ENCODE peak calls at places on chromosomes 2 and 18, in eight cellular contexts. One of them, this sample, is unnamed.

GRCh38 chr18:36769611-36770314 is 59.0 kb downstream of the TPGS2 start:
- DNase-seq in HFFc6: no peak
- DNase-seq in H9: peak
- DNase-seq in heart right ventricle: no peak
- DNase-seq in pancreas: no peak
- DNase-seq in fibroblast of the aortic adventitia: no peak
- DNase-seq in mammary epithelial cell: no peak
- DNase-seq in thyroid gland: peak
- DNase-seq in this sample: no peak

GRCh38 chr2:183995632-183996031 is 602.7 kb upstream of the ZNF804A start:
- DNase-seq in fibroblast of the aortic adventitia: no peak
- DNase-seq in heart right ventricle: no peak
- DNase-seq in HFFc6: no peak
- DNase-seq in thyroid gland: peak
- DNase-seq in mammary epithelial cell: no peak
- DNase-seq in pancreas: peak
- DNase-seq in H9: no peak
- DNase-seq in this sample: no peak

GRCh38 chr18:26710460-26711096 is 154.9 kb downstream of the AQP4 start:
- DNase-seq in heart right ventricle: no peak
- DNase-seq in HFFc6: no peak
- DNase-seq in mammary epithelial cell: no peak
- DNase-seq in pancreas: no peak
- DNase-seq in thyroid gland: no peak
- DNase-seq in H9: no peak
- DNase-seq in fibroblast of the aortic adventitia: no peak
- DNase-seq in this sample: no peak

GRCh38 chr2:74554821-74555531 is 456 bp downstream of the DOK1 start:
- DNase-seq in H9: peak
- DNase-seq in thyroid gland: peak
- DNase-seq in mammary epithelial cell: no peak
- DNase-seq in fibroblast of the aortic adventitia: no peak
- DNase-seq in heart right ventricle: peak
- DNase-seq in HFFc6: no peak
- DNase-seq in pancreas: peak
- DNase-seq in this sample: peak

GRCh38 chr2:56224316-56224715 is 40.5 kb downstream of the CCDC85A start:
- DNase-seq in HFFc6: no peak
- DNase-seq in H9: no peak
- DNase-seq in thyroid gland: no peak
- DNase-seq in mammary epithelial cell: no peak
- DNase-seq in fibroblast of the aortic adventitia: no peak
- DNase-seq in heart right ventricle: no peak
- DNase-seq in pancreas: no peak
- DNase-seq in this sample: no peak

GRCh38 chr2:38907743-38908562 is 18.3 kb downstream of the ARHGEF33 start:
- DNase-seq in heart right ventricle: no peak
- DNase-seq in HFFc6: no peak
- DNase-seq in pancreas: no peak
- DNase-seq in fibroblast of the aortic adventitia: no peak
- DNase-seq in H9: no peak
- DNase-seq in thyroid gland: no peak
- DNase-seq in mammary epithelial cell: peak
- DNase-seq in this sample: no peak

GRCh38 chr2:226115102-226115831 is 684.4 kb downstream of the IRS1 start:
- DNase-seq in pancreas: no peak
- DNase-seq in heart right ventricle: no peak
- DNase-seq in thyroid gland: no peak
- DNase-seq in HFFc6: peak
- DNase-seq in mammary epithelial cell: peak
- DNase-seq in H9: no peak
- DNase-seq in fibroblast of the aortic adventitia: peak
- DNase-seq in this sample: no peak

GRCh38 chr18:65287642-65288041 is 463.2 kb upstream of the CDH7 start:
- DNase-seq in H9: no peak
- DNase-seq in HFFc6: no peak
- DNase-seq in heart right ventricle: no peak
- DNase-seq in mammary epithelial cell: no peak
- DNase-seq in pancreas: no peak
- DNase-seq in thyroid gland: no peak
- DNase-seq in fibroblast of the aortic adventitia: no peak
- DNase-seq in this sample: no peak

GRCh38 chr18:374735-375168 is 106.9 kb upstream of the THOC1 start:
- DNase-seq in fibroblast of the aortic adventitia: no peak
- DNase-seq in heart right ventricle: no peak
- DNase-seq in pancreas: peak
- DNase-seq in HFFc6: no peak
- DNase-seq in H9: no peak
- DNase-seq in thyroid gland: no peak
- DNase-seq in mammary epithelial cell: no peak
- DNase-seq in this sample: no peak

GRCh38 chr18:13437801-13438506 is 219.4 kb downstream of the LDLRAD4 start:
- DNase-seq in fibroblast of the aortic adventitia: no peak
- DNase-seq in pancreas: no peak
- DNase-seq in HFFc6: no peak
- DNase-seq in H9: no peak
- DNase-seq in mammary epithelial cell: no peak
- DNase-seq in heart right ventricle: no peak
- DNase-seq in thyroid gland: peak
- DNase-seq in this sample: no peak

GRCh38 chr2:95354469-95354901 is 48.0 kb upstream of the FAHD2A start:
- DNase-seq in mammary epithelial cell: no peak
- DNase-seq in H9: peak
- DNase-seq in fibroblast of the aortic adventitia: no peak
- DNase-seq in thyroid gland: no peak
- DNase-seq in pancreas: no peak
- DNase-seq in HFFc6: no peak
- DNase-seq in heart right ventricle: no peak
- DNase-seq in this sample: no peak

GRCh38 chr2:20565101-20565622 is 85.7 kb downstream of the HS1BP3 start:
- DNase-seq in thyroid gland: no peak
- DNase-seq in heart right ventricle: no peak
- DNase-seq in fibroblast of the aortic adventitia: no peak
- DNase-seq in mammary epithelial cell: no peak
- DNase-seq in pancreas: no peak
- DNase-seq in HFFc6: no peak
- DNase-seq in H9: no peak
- DNase-seq in this sample: no peak

GRCh38 chr2:10675126-10675525 is 14.6 kb downstream of the NOL10 start:
- DNase-seq in fibroblast of the aortic adventitia: no peak
- DNase-seq in mammary epithelial cell: no peak
- DNase-seq in pancreas: no peak
- DNase-seq in thyroid gland: no peak
- DNase-seq in HFFc6: no peak
- DNase-seq in H9: no peak
- DNase-seq in heart right ventricle: no peak
- DNase-seq in this sample: no peak

GRCh38 chr18:61882296-61883004 is 10.4 kb downstream of the RNF152 start:
- DNase-seq in fibroblast of the aortic adventitia: peak
- DNase-seq in heart right ventricle: no peak
- DNase-seq in thyroid gland: no peak
- DNase-seq in mammary epithelial cell: peak
- DNase-seq in HFFc6: peak
- DNase-seq in pancreas: no peak
- DNase-seq in H9: no peak
- DNase-seq in this sample: no peak

GRCh38 chr2:146821836-146822316 is 1023.0 kb upstream of the ACVR2A start:
- DNase-seq in HFFc6: no peak
- DNase-seq in thyroid gland: no peak
- DNase-seq in fibroblast of the aortic adventitia: peak
- DNase-seq in heart right ventricle: no peak
- DNase-seq in H9: no peak
- DNase-seq in mammary epithelial cell: peak
- DNase-seq in pancreas: no peak
- DNase-seq in this sample: no peak

GRCh38 chr2:223523541-223523940 is 78.6 kb downstream of the SCG2 start:
- DNase-seq in pancreas: no peak
- DNase-seq in HFFc6: peak
- DNase-seq in heart right ventricle: no peak
- DNase-seq in fibroblast of the aortic adventitia: peak
- DNase-seq in mammary epithelial cell: peak
- DNase-seq in H9: no peak
- DNase-seq in thyroid gland: no peak
- DNase-seq in this sample: no peak

GRCh38 chr2:98389248-98389605 is 43.0 kb downstream of the CNGA3 start:
- DNase-seq in mammary epithelial cell: no peak
- DNase-seq in HFFc6: no peak
- DNase-seq in H9: no peak
- DNase-seq in pancreas: no peak
- DNase-seq in fibroblast of the aortic adventitia: no peak
- DNase-seq in thyroid gland: no peak
- DNase-seq in heart right ventricle: no peak
- DNase-seq in this sample: no peak

GRCh38 chr2:174012347-174013309 is 47.5 kb upstream of the SP3 start:
- DNase-seq in pancreas: peak
- DNase-seq in H9: peak
- DNase-seq in HFFc6: no peak
- DNase-seq in fibroblast of the aortic adventitia: peak
- DNase-seq in mammary epithelial cell: no peak
- DNase-seq in thyroid gland: peak
- DNase-seq in heart right ventricle: peak
- DNase-seq in this sample: peak

GRCh38 chr2:77831471-77831870 is 309.3 kb upstream of the LRRTM4 start:
- DNase-seq in fibroblast of the aortic adventitia: no peak
- DNase-seq in HFFc6: no peak
- DNase-seq in H9: no peak
- DNase-seq in mammary epithelial cell: no peak
- DNase-seq in thyroid gland: no peak
- DNase-seq in pancreas: no peak
- DNase-seq in heart right ventricle: no peak
- DNase-seq in this sample: no peak

GRCh38 chr2:24766609-24767008 is 26.6 kb downstream of the PTRHD1 start:
- DNase-seq in heart right ventricle: no peak
- DNase-seq in mammary epithelial cell: no peak
- DNase-seq in pancreas: no peak
- DNase-seq in HFFc6: no peak
- DNase-seq in fibroblast of the aortic adventitia: no peak
- DNase-seq in thyroid gland: no peak
- DNase-seq in H9: no peak
- DNase-seq in this sample: no peak

GRCh38 chr2:64115808-64116598 is 28.2 kb downstream of the PELI1 start:
- DNase-seq in heart right ventricle: no peak
- DNase-seq in pancreas: no peak
- DNase-seq in thyroid gland: no peak
- DNase-seq in HFFc6: no peak
- DNase-seq in mammary epithelial cell: no peak
- DNase-seq in H9: no peak
- DNase-seq in fibroblast of the aortic adventitia: no peak
- DNase-seq in this sample: no peak

DNA sequence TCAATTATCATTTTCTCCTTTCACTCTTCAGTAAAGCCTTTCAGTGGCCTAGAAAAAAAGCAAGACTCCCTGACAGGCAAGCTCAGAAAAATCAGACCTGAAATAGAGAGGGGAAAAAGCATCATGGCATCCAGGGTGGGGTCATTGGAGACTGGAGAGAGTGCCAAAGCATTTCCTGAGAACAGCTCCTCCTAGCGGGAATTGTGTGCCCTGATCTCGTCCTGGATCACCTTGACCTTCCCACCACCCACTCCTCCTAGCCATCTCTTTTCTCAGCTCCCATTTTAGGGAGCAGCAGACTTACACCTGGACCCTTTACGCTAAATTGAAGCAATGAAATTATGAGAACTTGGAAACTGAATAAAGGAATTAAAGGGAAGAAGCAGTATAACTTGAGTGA is 176.6 kb downstream of the VWC2L start:
- DNase-seq in heart right ventricle: no peak
- DNase-seq in mammary epithelial cell: no peak
- DNase-seq in thyroid gland: no peak
- DNase-seq in pancreas: no peak
- DNase-seq in H9: peak
- DNase-seq in fibroblast of the aortic adventitia: no peak
- DNase-seq in HFFc6: no peak
- DNase-seq in this sample: no peak
- TF ChIP-seq CTCF in heart right ventricle: no peak
- TF ChIP-seq CTCF in mammary epithelial cell: peak
- TF ChIP-seq CTCF in thyroid gland: no peak
- TF ChIP-seq CTCF in pancreas: no peak
- TF ChIP-seq CTCF in H9: peak
- TF ChIP-seq CTCF in fibroblast of the aortic adventitia: no peak
- TF ChIP-seq CTCF in HFFc6: peak
- TF ChIP-seq CTCF in this sample: no peak

GRCh38 chr2:208129804-208130712 is at the start of gene CRYGC:
- DNase-seq in thyroid gland: no peak
- DNase-seq in HFFc6: no peak
- DNase-seq in H9: no peak
- DNase-seq in mammary epithelial cell: peak
- DNase-seq in pancreas: no peak
- DNase-seq in fibroblast of the aortic adventitia: no peak
- DNase-seq in heart right ventricle: no peak
- DNase-seq in this sample: no peak
- TF ChIP-seq CTCF in thyroid gland: no peak
- TF ChIP-seq CTCF in HFFc6: no peak
- TF ChIP-seq CTCF in H9: no peak
- TF ChIP-seq CTCF in mammary epithelial cell: no peak
- TF ChIP-seq CTCF in pancreas: no peak
- TF ChIP-seq CTCF in fibroblast of the aortic adventitia: no peak
- TF ChIP-seq CTCF in heart right ventricle: no peak
- TF ChIP-seq CTCF in this sample: no peak

DNA sequence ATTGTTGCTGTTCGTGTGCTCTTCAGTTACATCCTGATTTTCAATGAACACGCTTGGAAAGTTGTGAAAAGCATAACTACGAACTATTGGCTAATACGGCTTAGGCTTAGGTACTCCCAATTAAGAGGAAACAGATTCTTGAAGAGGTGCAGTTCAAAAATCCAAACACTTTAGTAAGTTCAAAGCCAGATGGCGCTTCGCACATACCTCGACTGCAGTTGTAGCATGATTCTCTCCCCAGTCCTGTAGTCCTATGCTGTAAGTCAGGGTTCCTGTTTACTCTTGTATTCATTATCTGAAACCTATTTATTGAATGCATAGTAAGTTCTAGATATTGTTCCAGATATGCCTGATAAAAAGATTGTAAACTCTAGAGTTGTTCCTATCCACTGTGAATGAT is 165.2 kb downstream of the TRIB2 start:
- DNase-seq in pancreas: no peak
- DNase-seq in mammary epithelial cell: no peak
- DNase-seq in H9: no peak
- DNase-seq in fibroblast of the aortic adventitia: no peak
- DNase-seq in heart right ventricle: no peak
- DNase-seq in HFFc6: no peak
- DNase-seq in thyroid gland: no peak
- DNase-seq in this sample: no peak
- TF ChIP-seq CTCF in pancreas: no peak
- TF ChIP-seq CTCF in mammary epithelial cell: no peak
- TF ChIP-seq CTCF in H9: no peak
- TF ChIP-seq CTCF in fibroblast of the aortic adventitia: no peak
- TF ChIP-seq CTCF in heart right ventricle: no peak
- TF ChIP-seq CTCF in HFFc6: no peak
- TF ChIP-seq CTCF in thyroid gland: no peak
- TF ChIP-seq CTCF in this sample: no peak

DNA sequence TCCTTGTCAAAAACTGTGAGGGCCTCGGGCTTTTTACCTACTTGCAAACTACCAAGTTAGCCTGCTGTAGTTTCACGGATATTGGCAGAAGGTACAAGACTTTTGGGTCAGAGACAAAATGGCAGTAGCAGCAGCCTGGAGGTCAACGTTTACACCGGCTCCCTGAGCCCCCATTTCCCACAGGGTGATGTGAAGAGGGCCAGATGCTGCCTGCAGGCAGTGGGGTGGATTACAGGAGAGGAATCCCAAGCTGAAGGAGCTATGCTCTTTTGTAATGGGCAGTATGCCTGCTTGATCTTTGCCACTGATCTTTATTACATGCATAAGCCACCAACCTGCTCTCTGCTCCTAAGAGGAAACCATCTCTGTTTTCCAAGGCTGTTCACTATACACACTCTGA is 29.5 kb upstream of the SP5 start:
- DNase-seq in mammary epithelial cell: no peak
- DNase-seq in H9: peak
- DNase-seq in pancreas: no peak
- DNase-seq in fibroblast of the aortic adventitia: no peak
- DNase-seq in thyroid gland: no peak
- DNase-seq in HFFc6: no peak
- DNase-seq in heart right ventricle: no peak
- DNase-seq in this sample: no peak
- TF ChIP-seq CTCF in mammary epithelial cell: no peak
- TF ChIP-seq CTCF in H9: peak
- TF ChIP-seq CTCF in pancreas: no peak
- TF ChIP-seq CTCF in fibroblast of the aortic adventitia: no peak
- TF ChIP-seq CTCF in thyroid gland: no peak
- TF ChIP-seq CTCF in HFFc6: no peak
- TF ChIP-seq CTCF in heart right ventricle: no peak
- TF ChIP-seq CTCF in this sample: no peak